ENCODE peak calls at places on chromosomes 16 and 17, in eight cellular contexts. G is body of pancreas, W is PC-9, S is mammary epithelial cell, C is fibroblast of mammary gland, P is left ventricle myocardium inferior, Z is spleen, H is upper lobe of right lung. A is an unnamed sample.

GRCh38 chr17:76682306-76682705 is 28.5 kb downstream of the MXRA7 start:
- DNase-seq in G (no peak), W (no peak), S (no peak), C (peak), P (peak), Z (peak), H (no peak), A (peak)

GRCh38 chr16:27640277-27640600 is 90.3 kb downstream of the KATNIP start:
- DNase-seq in G (no peak), W (no peak), S (peak), C (no peak), P (no peak), Z (no peak), H (no peak), A (no peak)

GRCh38 chr16:68752602-68753001 is 15.5 kb downstream of the CDH1 start:
- DNase-seq in G (no peak), W (no peak), S (no peak), C (no peak), P (no peak), Z (no peak), H (no peak), A (no peak)

GRCh38 chr17:82889496-82890338 is 49.9 kb upstream of the ZNF750 start:
- DNase-seq in G (peak), W (peak), S (peak), C (peak), P (no peak), Z (no peak), H (peak), A (no peak)

GRCh38 chr16:7025616-7026190 is 306.9 kb upstream of the RBFOX1 start:
- DNase-seq in G (peak), W (peak), S (no peak), C (no peak), P (peak), Z (peak), H (peak), A (peak)

GRCh38 chr16:67395458-67396158 is 2.3 kb upstream of the TPPP3 start:
- DNase-seq in G (peak), W (no peak), S (peak), C (no peak), P (no peak), Z (peak), H (peak), A (no peak)

GRCh38 chr17:48352630-48353029 is 77.4 kb downstream of the SKAP1 start:
- DNase-seq in G (no peak), W (no peak), S (peak), C (peak), P (no peak), Z (no peak), H (no peak), A (no peak)

GRCh38 chr17:28470266-28471126 is 2.9 kb upstream of the SLC13A2 start:
- DNase-seq in G (peak), W (no peak), S (no peak), C (no peak), P (no peak), Z (no peak), H (no peak), A (no peak)

GRCh38 chr17:68425979-68426378 is 31.3 kb downstream of the WIPI1 start:
- DNase-seq in G (no peak), W (no peak), S (no peak), C (no peak), P (no peak), Z (no peak), H (no peak), A (no peak)

GRCh38 chr17:7019839-7020519 is 2.9 kb upstream of the BCL6B start:
- DNase-seq in G (peak), W (no peak), S (no peak), C (peak), P (no peak), Z (peak), H (peak), A (peak)

GRCh38 chr17:73092518-73093135 is at the start of gene SLC39A11:
- DNase-seq in G (peak), W (peak), S (peak), C (peak), P (peak), Z (peak), H (peak), A (peak)

GRCh38 chr17:56597495-56597990 is 4.0 kb downstream of the NOG start:
- DNase-seq in G (peak), W (no peak), S (no peak), C (no peak), P (no peak), Z (no peak), H (no peak), A (peak)

GRCh38 chr16:83717814-83718213 is 90.0 kb upstream of the HSBP1 start:
- DNase-seq in G (no peak), W (no peak), S (peak), C (peak), P (no peak), Z (no peak), H (no peak), A (no peak)

GRCh38 chr16:7921360-7921759 is 588.7 kb downstream of the RBFOX1 start:
- DNase-seq in G (no peak), W (no peak), S (no peak), C (no peak), P (no peak), Z (no peak), H (no peak), A (no peak)

GRCh38 chr17:55398689-55399088 is 22.9 kb downstream of the MMD start:
- DNase-seq in G (no peak), W (no peak), S (no peak), C (peak), P (no peak), Z (no peak), H (no peak), A (no peak)

GRCh38 chr16:46961373-46962353 is 11.8 kb downstream of the DNAJA2 start:
- DNase-seq in G (no peak), W (no peak), S (peak), C (peak), P (no peak), Z (no peak), H (no peak), A (no peak)

GRCh38 chr17:27529230-27529796 is 73.1 kb downstream of the KSR1 start:
- DNase-seq in G (peak), W (peak), S (no peak), C (no peak), P (no peak), Z (peak), H (peak), A (no peak)

GRCh38 chr17:67055041-67055443 is 10.7 kb downstream of the CACNG1 start:
- DNase-seq in G (no peak), W (no peak), S (no peak), C (no peak), P (no peak), Z (peak), H (no peak), A (no peak)

GRCh38 chr17:80270104-80270503 is 9.5 kb downstream of the RNF213 start:
- DNase-seq in G (no peak), W (no peak), S (no peak), C (no peak), P (no peak), Z (no peak), H (no peak), A (no peak)

GRCh38 chr17:71208111-71208704 is 912.6 kb upstream of the SOX9 start:
- DNase-seq in G (no peak), W (peak), S (peak), C (peak), P (no peak), Z (no peak), H (no peak), A (no peak)

GRCh38 chr17:72465191-72466024 is 344.6 kb downstream of the SOX9 start:
- DNase-seq in G (peak), W (peak), S (peak), C (peak), P (no peak), Z (peak), H (no peak), A (no peak)

DNA sequence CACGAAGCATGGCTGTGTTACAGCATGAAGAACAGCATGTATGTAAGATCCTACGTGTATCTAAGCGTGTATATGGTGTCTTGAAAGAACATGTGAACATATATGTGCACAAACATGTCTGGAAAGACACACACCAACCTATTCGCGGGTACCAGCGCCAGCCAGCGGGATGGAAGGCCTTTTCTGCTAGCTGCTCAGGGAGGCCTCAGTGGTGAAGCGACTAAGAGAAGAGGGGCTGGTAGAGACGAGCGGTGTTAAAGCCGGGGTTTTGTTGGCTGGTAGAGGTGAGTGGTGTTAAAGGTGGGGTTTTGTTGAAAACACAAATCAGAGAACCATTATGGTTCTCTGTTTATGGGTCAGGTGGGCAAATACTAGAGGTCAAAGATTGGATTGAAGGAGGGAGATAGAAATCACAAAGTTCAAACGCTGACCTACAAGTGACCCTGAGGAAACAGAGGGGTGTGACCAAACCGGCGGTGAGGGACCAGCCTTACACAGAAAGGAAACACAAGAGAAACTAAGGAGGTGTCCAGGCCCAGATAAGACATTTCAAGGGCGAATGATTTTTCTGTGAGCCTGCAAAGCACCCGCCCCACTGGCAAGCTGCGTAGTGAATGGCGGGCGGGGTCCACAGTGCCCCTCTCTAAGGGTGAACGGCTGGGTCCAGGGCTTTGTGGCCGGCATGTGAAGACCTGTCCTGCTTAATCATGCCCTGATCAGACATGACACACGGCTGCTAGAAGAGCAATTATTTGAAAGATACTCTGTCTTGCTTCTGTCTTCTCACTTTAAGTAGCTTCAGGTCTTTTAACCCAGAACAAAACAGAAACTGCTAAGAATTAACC is 8.1 kb downstream of the ZCCHC14 start:
- DNase-seq in G (no peak), W (no peak), S (no peak), C (no peak), P (no peak), Z (no peak), H (no peak), A (no peak)
- H3K4me3 ChIP-seq in G (no peak), W (no peak), S (no peak), C (no peak), P (no peak), Z (no peak), H (no peak), A (no peak)

DNA sequence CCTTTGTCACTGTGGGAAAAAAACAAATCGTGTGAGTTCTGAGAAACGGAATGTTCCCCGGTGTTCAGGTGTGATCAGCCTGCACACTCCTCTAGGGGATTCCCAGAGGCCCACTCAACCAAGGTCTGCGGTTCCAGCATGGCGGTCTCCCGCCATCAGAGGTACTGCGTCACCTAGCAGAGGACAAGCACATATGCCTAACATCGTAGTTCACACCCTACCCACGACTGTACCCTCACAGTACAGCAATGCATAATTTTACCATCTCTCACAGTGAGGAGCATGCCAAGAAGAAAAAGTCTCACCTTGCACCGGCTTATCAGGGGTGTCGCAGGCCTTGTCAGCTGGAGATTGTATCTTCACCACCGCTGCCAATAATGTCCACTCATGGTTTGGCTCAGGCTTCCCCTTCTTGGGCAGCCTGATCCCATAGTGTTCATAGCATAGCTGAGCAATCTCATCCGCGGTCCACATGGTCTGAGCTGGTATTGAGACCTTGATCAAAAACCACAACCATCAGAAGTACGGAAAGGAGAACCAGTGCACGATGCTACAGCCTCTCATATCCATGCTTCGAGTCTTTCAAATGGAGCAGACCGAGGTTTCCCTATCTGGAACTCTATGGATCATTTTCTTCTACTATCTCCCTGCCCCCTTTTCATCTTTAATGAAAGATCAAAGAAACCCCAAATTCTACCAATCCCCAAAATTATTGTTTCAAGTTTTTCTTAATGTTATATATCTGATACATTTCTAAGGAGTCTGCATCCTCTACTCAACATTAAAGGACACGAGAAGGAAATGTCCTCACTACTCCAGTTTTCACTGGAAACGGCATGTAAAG is 2.5 kb downstream of the ADAT1 start:
- DNase-seq in G (no peak), W (no peak), S (no peak), C (no peak), P (no peak), Z (peak), H (no peak), A (no peak)
- H3K4me3 ChIP-seq in G (no peak), W (no peak), S (no peak), C (no peak), P (no peak), Z (no peak), H (no peak), A (no peak)

DNA sequence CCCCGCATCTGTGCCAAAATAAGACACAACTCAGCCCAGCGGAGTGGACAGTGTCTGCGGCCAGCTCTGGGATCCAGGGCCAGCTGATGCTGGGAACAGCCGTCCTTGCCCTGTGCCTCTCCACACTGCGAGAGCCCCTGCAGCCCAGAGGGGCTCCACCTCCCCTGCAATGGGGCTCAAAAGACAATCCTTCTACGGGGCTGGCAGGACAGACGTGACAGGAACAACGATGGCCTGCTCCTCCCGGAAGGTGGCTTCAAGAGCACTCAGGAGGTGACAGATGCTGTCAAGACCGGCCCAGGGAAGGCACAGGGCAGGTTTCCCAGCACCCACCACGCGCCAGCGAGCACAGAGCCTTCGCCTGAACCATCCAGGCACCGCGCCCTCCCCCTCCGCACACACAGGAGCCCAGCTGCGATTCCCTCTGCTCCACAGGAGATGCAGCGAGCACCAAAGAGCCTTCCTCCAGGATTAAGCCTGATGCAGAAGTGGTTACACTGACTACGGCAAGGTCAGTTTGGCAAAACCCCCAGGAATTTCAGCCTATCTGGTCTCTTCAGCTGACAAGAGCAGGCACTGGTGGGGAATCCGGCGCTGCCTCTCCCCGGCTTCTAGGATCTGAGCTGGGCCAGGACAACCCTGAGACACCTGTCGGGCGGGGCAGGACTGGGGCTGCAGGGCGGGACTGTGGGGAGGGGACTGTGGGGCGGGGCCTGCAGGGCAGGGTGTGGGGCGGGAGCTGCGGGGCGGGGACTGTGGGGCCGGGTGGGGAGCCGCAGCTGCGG is 103.4 kb downstream of the ZNF778 start:
- DNase-seq in G (peak), W (peak), S (no peak), C (peak), P (peak), Z (peak), H (no peak), A (no peak)
- H3K4me3 ChIP-seq in G (no peak), W (peak), S (peak), C (no peak), P (peak), Z (no peak), H (no peak), A (no peak)

DNA sequence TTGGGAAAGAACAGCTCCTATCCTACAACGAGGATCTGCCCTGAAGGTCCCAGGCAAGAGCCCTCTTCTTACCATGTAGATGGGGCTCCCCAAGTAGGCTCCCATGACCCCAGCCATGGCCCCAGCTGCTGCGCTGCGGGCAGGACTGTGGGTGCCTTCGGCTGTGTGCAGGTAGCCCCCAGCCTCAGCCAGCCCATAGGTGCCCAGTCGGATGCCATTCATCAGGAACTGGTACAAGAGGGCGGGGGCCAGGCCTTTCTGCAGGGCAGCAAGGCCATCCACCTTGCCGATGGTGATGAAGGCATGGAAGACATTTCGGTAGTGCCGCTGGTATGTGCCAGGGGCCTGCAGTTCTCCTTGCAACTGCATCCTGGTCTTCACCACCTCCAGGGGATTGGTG is 839 bp downstream of the SLC25A35 start:
- DNase-seq in G (no peak), W (no peak), S (no peak), C (no peak), P (no peak), Z (peak), H (no peak), A (no peak)
- H3K4me3 ChIP-seq in G (no peak), W (no peak), S (no peak), C (no peak), P (peak), Z (no peak), H (peak), A (no peak)

GRCh38 chr16:49755716-49756115 is 100.2 kb downstream of the ZNF423 start:
- DNase-seq in G (no peak), W (no peak), S (no peak), C (no peak), P (no peak), Z (no peak), H (no peak), A (no peak)
- H3K4me3 ChIP-seq in G (no peak), W (no peak), S (no peak), C (no peak), P (peak), Z (no peak), H (peak), A (no peak)

GRCh38 chr17:45020354-45021138 is 30.9 kb downstream of the DCAKD start:
- DNase-seq in G (peak), W (no peak), S (no peak), C (peak), P (no peak), Z (no peak), H (no peak), A (no peak)

GRCh38 chr17:45022288-45022648 is 29.2 kb downstream of the DCAKD start:
- DNase-seq in G (no peak), W (no peak), S (no peak), C (no peak), P (no peak), Z (no peak), H (no peak), A (no peak)

GRCh38 chr17:45019177-45019711 is 32.2 kb downstream of the DCAKD start:
- DNase-seq in G (peak), W (no peak), S (no peak), C (peak), P (peak), Z (peak), H (peak), A (peak)

GRCh38 chr17:45022655-45023339 is 28.6 kb downstream of the DCAKD start:
- DNase-seq in G (no peak), W (no peak), S (no peak), C (no peak), P (no peak), Z (no peak), H (no peak), A (no peak)

GRCh38 chr17:45021607-45022287 is 29.7 kb downstream of the DCAKD start:
- DNase-seq in G (peak), W (no peak), S (peak), C (peak), P (peak), Z (peak), H (peak), A (peak)
- H3K4me3 ChIP-seq in G (no peak), W (no peak), S (no peak), C (peak), P (peak), Z (peak), H (peak), A (no peak)

GRCh38 chr16:89917773-89918452 is 749 bp upstream of the MC1R start:
- DNase-seq in G (peak), W (peak), S (peak), C (peak), P (peak), Z (peak), H (peak), A (peak)
- H3K4me3 ChIP-seq in G (no peak), W (no peak), S (no peak), C (peak), P (peak), Z (peak), H (peak), A (no peak)

A was measured in aorta.